ENCODE peak calls at places on chromosomes 7 and 10, in six cellular contexts. X, F, B, P, C and E are unnamed samples.
A peak's percentile ranks its signal among the peaks of the same experiment; 100 is the strongest.

GRCh38 chr10:132434405-132435005 is 37.5 kb downstream of the PWWP2B start:
- DNase-seq in X (no peak), F (no peak), B (no peak), P (no peak), C (no peak), E (peak; percentile 81)

GRCh38 chr7:36865019-36865418 is 140.7 kb upstream of the AOAH start:
- DNase-seq in X (no peak), F (no peak), B (no peak), P (no peak), C (no peak), E (no peak)

GRCh38 chr7:4744391-4745264 is 30.8 kb upstream of the AP5Z1 start:
- DNase-seq in X (peak; percentile 92), F (peak; percentile 99), B (peak; percentile 97), P (peak; percentile 95), C (peak; percentile 99), E (peak; percentile 75)

GRCh38 chr7:136386876-136387275 is 409.7 kb upstream of the MTPN start:
- DNase-seq in X (no peak), F (no peak), B (no peak), P (no peak), C (no peak), E (no peak)

GRCh38 chr10:98201760-98202159 is 66.2 kb downstream of the LOXL4 start:
- DNase-seq in X (no peak), F (no peak), B (no peak), P (no peak), C (no peak), E (no peak)

GRCh38 chr7:29968683-29969457 is 20.7 kb downstream of the SCRN1 start:
- DNase-seq in X (no peak), F (peak; percentile 74), B (no peak), P (no peak), C (no peak), E (no peak)

GRCh38 chr10:35992107-35992506 is 350.0 kb upstream of the FZD8 start:
- DNase-seq in X (no peak), F (no peak), B (no peak), P (no peak), C (no peak), E (no peak)

GRCh38 chr10:4129866-4130455 is 345.0 kb upstream of the KLF6 start:
- DNase-seq in X (no peak), F (no peak), B (no peak), P (no peak), C (no peak), E (no peak)

GRCh38 chr10:80535671-80536360 is 1.9 kb upstream of the SH2D4B start:
- DNase-seq in X (peak; percentile 29), F (peak; percentile 45), B (no peak), P (peak; percentile 90), C (peak; percentile 73), E (peak; percentile 85)

GRCh38 chr7:21946228-21946709 is 570 bp upstream of the CDCA7L start:
- DNase-seq in X (no peak), F (no peak), B (no peak), P (no peak), C (no peak), E (no peak)

GRCh38 chr7:145692237-145692950 is 424.2 kb upstream of the CNTNAP2 start:
- DNase-seq in X (no peak), F (peak; percentile 19), B (no peak), P (no peak), C (no peak), E (no peak)

GRCh38 chr10:102595914-102596313 is 48.4 kb upstream of the TRIM8 start:
- DNase-seq in X (no peak), F (no peak), B (no peak), P (no peak), C (no peak), E (no peak)

GRCh38 chr7:7757576-7757975 is 39.2 kb upstream of the RPA3 start:
- DNase-seq in X (no peak), F (no peak), B (no peak), P (no peak), C (no peak), E (no peak)

GRCh38 chr10:90579602-90580242 is 278.1 kb downstream of the HTR7 start:
- DNase-seq in X (no peak), F (peak; percentile 78), B (no peak), P (no peak), C (no peak), E (no peak)

GRCh38 chr7:148750442-148751355 is 52.0 kb downstream of the CUL1 start:
- DNase-seq in X (no peak), F (no peak), B (no peak), P (no peak), C (no peak), E (no peak)

GRCh38 chr10:112794201-112794600 is 155.8 kb upstream of the TCF7L2 start:
- DNase-seq in X (no peak), F (no peak), B (no peak), P (no peak), C (no peak), E (no peak)

GRCh38 chr10:51999089-51999488 is 299.7 kb upstream of the CSTF2T start:
- DNase-seq in X (no peak), F (no peak), B (no peak), P (no peak), C (no peak), E (no peak)

GRCh38 chr10:103752680-103753248 is 102.6 kb downstream of the SH3PXD2A start:
- DNase-seq in X (no peak), F (no peak), B (peak; percentile 36), P (peak; percentile 69), C (no peak), E (peak; percentile 62)

GRCh38 chr7:114008696-114009095 is 89.9 kb upstream of the PPP1R3A start:
- DNase-seq in X (no peak), F (peak; percentile 6), B (no peak), P (no peak), C (no peak), E (no peak)

GRCh38 chr7:114007391-114007790 is 88.6 kb upstream of the PPP1R3A start:
- DNase-seq in X (no peak), F (no peak), B (no peak), P (no peak), C (no peak), E (no peak)
- TF ChIP-seq CTCF in X (no peak), F (no peak), B (no peak), P (no peak), C (no peak), E (no peak)

GRCh38 chr10:124999433-125000365 is 57.8 kb downstream of the ZRANB1 start:
- DNase-seq in X (no peak), F (no peak), B (no peak), P (no peak), C (peak; percentile 84), E (no peak)

GRCh38 chr10:124998624-124999291 is 56.8 kb downstream of the ZRANB1 start:
- DNase-seq in X (no peak), F (no peak), B (no peak), P (peak; percentile 54), C (peak; percentile 44), E (no peak)

GRCh38 chr10:125002044-125002422 is 60.1 kb downstream of the ZRANB1 start:
- DNase-seq in X (no peak), F (no peak), B (no peak), P (peak; percentile 41), C (no peak), E (no peak)

GRCh38 chr10:125001313-125002043 is 59.6 kb downstream of the ZRANB1 start:
- DNase-seq in X (no peak), F (peak; percentile 52), B (no peak), P (peak; percentile 56), C (peak; percentile 60), E (no peak)

DNA sequence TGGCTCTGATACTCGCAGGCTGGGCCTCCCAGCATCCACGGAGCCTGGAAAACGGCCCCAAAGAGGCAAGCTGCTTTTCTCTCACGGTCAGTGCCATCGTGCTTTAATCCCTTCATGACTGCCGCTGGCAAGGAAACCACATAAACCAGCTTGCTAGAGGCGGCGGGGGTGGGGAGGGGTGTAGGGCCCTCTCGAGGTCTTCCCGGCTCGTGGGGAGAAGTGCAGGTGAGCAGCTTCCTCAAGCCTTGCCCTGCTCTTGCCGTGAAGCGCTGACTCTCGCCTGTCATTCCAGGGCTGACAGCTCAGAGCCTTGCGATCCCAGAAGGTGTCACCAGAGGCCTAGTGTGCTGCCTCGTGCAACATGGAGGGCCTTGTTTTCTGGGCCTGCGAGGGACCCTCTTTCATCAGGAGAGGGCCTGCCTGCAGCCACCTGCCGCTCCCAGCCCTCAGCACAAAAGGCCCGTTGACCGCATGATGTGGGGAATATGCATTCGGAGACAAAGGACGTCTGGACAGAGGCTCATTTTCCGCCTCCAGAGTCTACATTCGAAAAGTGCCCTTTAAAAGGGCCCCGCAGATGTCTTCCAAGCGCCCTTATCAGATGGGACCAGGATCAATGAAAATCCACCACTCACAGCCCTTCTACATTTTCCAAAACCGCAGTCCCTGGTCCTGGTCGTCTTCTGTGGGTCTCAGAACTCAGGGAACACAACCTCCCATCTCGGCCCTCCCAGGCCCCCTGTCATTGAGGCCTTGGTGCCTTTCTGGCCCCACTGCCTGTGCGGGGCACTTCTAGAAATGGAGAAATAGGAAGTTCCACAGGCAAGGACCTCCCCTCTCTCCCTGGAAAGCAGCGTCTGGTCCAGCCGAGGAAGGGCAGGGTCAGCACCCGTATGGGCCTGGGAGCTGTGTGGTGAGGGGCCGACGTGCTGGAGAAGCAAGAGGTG is 58.7 kb downstream of the ZRANB1 start:
- DNase-seq in X (no peak), F (no peak), B (no peak), P (no peak), C (peak; percentile 50), E (no peak)
- TF ChIP-seq CTCF in X (no peak), F (peak; percentile 27), B (no peak), P (no peak), C (no peak), E (no peak)

GRCh38 chr7:128057909-128058308 is 26.7 kb upstream of the LRRC4 start:
- DNase-seq in X (no peak), F (no peak), B (no peak), P (no peak), C (no peak), E (no peak)

GRCh38 chr7:128063025-128063560 is 31.9 kb upstream of the LRRC4 start:
- DNase-seq in X (no peak), F (no peak), B (no peak), P (no peak), C (no peak), E (no peak)

GRCh38 chr7:128056901-128057300 is 25.7 kb upstream of the LRRC4 start:
- DNase-seq in X (no peak), F (no peak), B (no peak), P (no peak), C (no peak), E (no peak)

GRCh38 chr7:128059143-128059975 is 28.1 kb upstream of the LRRC4 start:
- DNase-seq in X (no peak), F (no peak), B (no peak), P (no peak), C (no peak), E (peak; percentile 26)

GRCh38 chr7:128060018-128060417 is 28.8 kb upstream of the LRRC4 start:
- DNase-seq in X (no peak), F (no peak), B (no peak), P (no peak), C (no peak), E (no peak)
- TF ChIP-seq CTCF in X (peak; percentile 9), F (no peak), B (no peak), P (no peak), C (no peak), E (no peak)

GRCh38 chr10:25704622-25705021 is 229.4 kb upstream of the MYO3A start:
- DNase-seq in X (no peak), F (no peak), B (no peak), P (no peak), C (no peak), E (no peak)

GRCh38 chr10:25701651-25702050 is 232.4 kb upstream of the MYO3A start:
- DNase-seq in X (no peak), F (no peak), B (peak; percentile 67), P (no peak), C (no peak), E (no peak)

GRCh38 chr10:25707976-25708671 is 225.9 kb upstream of the MYO3A start:
- DNase-seq in X (no peak), F (no peak), B (no peak), P (no peak), C (no peak), E (no peak)

GRCh38 chr10:25707541-25707940 is 226.5 kb upstream of the MYO3A start:
- DNase-seq in X (no peak), F (no peak), B (no peak), P (no peak), C (no peak), E (no peak)
- TF ChIP-seq CTCF in X (no peak), F (no peak), B (no peak), P (no peak), C (no peak), E (no peak)